ENCODE peak calls at places on chromosomes 13 and 19, in six cellular contexts. One of them, this sample, is unnamed.

GRCh38 chr19:35943542-35944301 is 7.5 kb downstream of the LRFN3 start:
- DNase-seq in dorsolateral prefrontal cortex: no peak
- DNase-seq in nephron progenitor cell: no peak
- DNase-seq in fibroblast of the aortic adventitia: no peak
- DNase-seq in K562: no peak
- DNase-seq in HFFc6: no peak
- DNase-seq in this sample: no peak

GRCh38 chr19:12987781-12988180 is 7.5 kb upstream of the NFIX start:
- DNase-seq in nephron progenitor cell: no peak
- DNase-seq in dorsolateral prefrontal cortex: no peak
- DNase-seq in fibroblast of the aortic adventitia: no peak
- DNase-seq in HFFc6: no peak
- DNase-seq in K562: no peak
- DNase-seq in this sample: no peak

GRCh38 chr19:50669319-50670101 is 20.3 kb downstream of the C19orf81 start:
- DNase-seq in nephron progenitor cell: peak
- DNase-seq in K562: peak
- DNase-seq in dorsolateral prefrontal cortex: peak
- DNase-seq in fibroblast of the aortic adventitia: peak
- DNase-seq in HFFc6: no peak
- DNase-seq in this sample: no peak

GRCh38 chr19:58338825-58339558 is 12.2 kb downstream of the ZSCAN22 start:
- DNase-seq in HFFc6: no peak
- DNase-seq in fibroblast of the aortic adventitia: no peak
- DNase-seq in nephron progenitor cell: peak
- DNase-seq in dorsolateral prefrontal cortex: no peak
- DNase-seq in K562: no peak
- DNase-seq in this sample: peak

GRCh38 chr19:36061367-36061766 is 6.7 kb downstream of the WDR62 start:
- DNase-seq in fibroblast of the aortic adventitia: no peak
- DNase-seq in nephron progenitor cell: no peak
- DNase-seq in dorsolateral prefrontal cortex: no peak
- DNase-seq in K562: no peak
- DNase-seq in HFFc6: no peak
- DNase-seq in this sample: no peak

GRCh38 chr13:72504026-72504925 is 223.2 kb downstream of the MZT1 start:
- DNase-seq in dorsolateral prefrontal cortex: no peak
- DNase-seq in K562: no peak
- DNase-seq in fibroblast of the aortic adventitia: no peak
- DNase-seq in nephron progenitor cell: no peak
- DNase-seq in HFFc6: no peak
- DNase-seq in this sample: no peak

GRCh38 chr19:3585301-3586123 is at the start of gene GIPC3:
- DNase-seq in HFFc6: no peak
- DNase-seq in K562: no peak
- DNase-seq in dorsolateral prefrontal cortex: no peak
- DNase-seq in fibroblast of the aortic adventitia: no peak
- DNase-seq in nephron progenitor cell: peak
- DNase-seq in this sample: peak

GRCh38 chr19:34482380-34483250 is 1.1 kb downstream of the WTIP start:
- DNase-seq in nephron progenitor cell: peak
- DNase-seq in K562: no peak
- DNase-seq in HFFc6: no peak
- DNase-seq in fibroblast of the aortic adventitia: peak
- DNase-seq in dorsolateral prefrontal cortex: no peak
- DNase-seq in this sample: peak

GRCh38 chr13:76730220-76730619 is 156.0 kb downstream of the KCTD12 start:
- DNase-seq in dorsolateral prefrontal cortex: no peak
- DNase-seq in nephron progenitor cell: no peak
- DNase-seq in fibroblast of the aortic adventitia: peak
- DNase-seq in HFFc6: no peak
- DNase-seq in K562: no peak
- DNase-seq in this sample: no peak

GRCh38 chr19:50184196-50184595 is 19.2 kb upstream of the MYH14 start:
- DNase-seq in fibroblast of the aortic adventitia: no peak
- DNase-seq in HFFc6: no peak
- DNase-seq in dorsolateral prefrontal cortex: no peak
- DNase-seq in nephron progenitor cell: no peak
- DNase-seq in K562: no peak
- DNase-seq in this sample: no peak

GRCh38 chr19:39398297-39398864 is 7.2 kb downstream of the MED29 start:
- DNase-seq in HFFc6: peak
- DNase-seq in K562: peak
- DNase-seq in dorsolateral prefrontal cortex: no peak
- DNase-seq in nephron progenitor cell: no peak
- DNase-seq in fibroblast of the aortic adventitia: peak
- DNase-seq in this sample: no peak

GRCh38 chr19:5281588-5281987 is 59.0 kb downstream of the PTPRS start:
- DNase-seq in dorsolateral prefrontal cortex: no peak
- DNase-seq in nephron progenitor cell: no peak
- DNase-seq in HFFc6: no peak
- DNase-seq in fibroblast of the aortic adventitia: peak
- DNase-seq in K562: no peak
- DNase-seq in this sample: no peak

GRCh38 chr19:37551123-37551993 is 43.2 kb downstream of the ZNF571 start:
- DNase-seq in K562: peak
- DNase-seq in HFFc6: no peak
- DNase-seq in dorsolateral prefrontal cortex: no peak
- DNase-seq in nephron progenitor cell: no peak
- DNase-seq in fibroblast of the aortic adventitia: peak
- DNase-seq in this sample: peak

GRCh38 chr19:57263244-57263643 is 17.0 kb upstream of the ZNF460 start:
- DNase-seq in fibroblast of the aortic adventitia: no peak
- DNase-seq in K562: no peak
- DNase-seq in HFFc6: no peak
- DNase-seq in dorsolateral prefrontal cortex: no peak
- DNase-seq in nephron progenitor cell: no peak
- DNase-seq in this sample: no peak

GRCh38 chr13:39616087-39616694 is 13.2 kb upstream of the LHFPL6 start:
- DNase-seq in HFFc6: peak
- DNase-seq in K562: peak
- DNase-seq in fibroblast of the aortic adventitia: peak
- DNase-seq in dorsolateral prefrontal cortex: no peak
- DNase-seq in nephron progenitor cell: peak
- DNase-seq in this sample: peak

GRCh38 chr19:54517483-54517882 is 14.9 kb downstream of the LAIR2 start:
- DNase-seq in nephron progenitor cell: peak
- DNase-seq in HFFc6: peak
- DNase-seq in fibroblast of the aortic adventitia: peak
- DNase-seq in dorsolateral prefrontal cortex: peak
- DNase-seq in K562: peak
- DNase-seq in this sample: peak

GRCh38 chr19:47545061-47545948 is 27.6 kb downstream of the ZNF541 start:
- DNase-seq in K562: no peak
- DNase-seq in dorsolateral prefrontal cortex: no peak
- DNase-seq in nephron progenitor cell: no peak
- DNase-seq in fibroblast of the aortic adventitia: no peak
- DNase-seq in HFFc6: no peak
- DNase-seq in this sample: no peak

GRCh38 chr19:6091771-6092291 is 18.5 kb downstream of the RFX2 start:
- DNase-seq in fibroblast of the aortic adventitia: peak
- DNase-seq in dorsolateral prefrontal cortex: no peak
- DNase-seq in K562: no peak
- DNase-seq in nephron progenitor cell: no peak
- DNase-seq in HFFc6: peak
- DNase-seq in this sample: no peak

GRCh38 chr19:48196933-48197665 is 26.6 kb downstream of the ZSWIM9 start:
- DNase-seq in K562: no peak
- DNase-seq in fibroblast of the aortic adventitia: no peak
- DNase-seq in nephron progenitor cell: no peak
- DNase-seq in dorsolateral prefrontal cortex: no peak
- DNase-seq in HFFc6: no peak
- DNase-seq in this sample: no peak

GRCh38 chr19:2690856-2691255 is 11.6 kb downstream of the GNG7 start:
- DNase-seq in nephron progenitor cell: no peak
- DNase-seq in fibroblast of the aortic adventitia: no peak
- DNase-seq in dorsolateral prefrontal cortex: no peak
- DNase-seq in K562: no peak
- DNase-seq in HFFc6: no peak
- DNase-seq in this sample: no peak

GRCh38 chr19:13099073-13099999 is 3.3 kb downstream of the LYL1 start:
- DNase-seq in K562: peak
- DNase-seq in HFFc6: peak
- DNase-seq in nephron progenitor cell: peak
- DNase-seq in dorsolateral prefrontal cortex: no peak
- DNase-seq in fibroblast of the aortic adventitia: no peak
- DNase-seq in this sample: peak

GRCh38 chr13:45918597-45918996 is 67.0 kb upstream of the SIAH3 start:
- DNase-seq in nephron progenitor cell: no peak
- DNase-seq in K562: no peak
- DNase-seq in HFFc6: no peak
- DNase-seq in dorsolateral prefrontal cortex: no peak
- DNase-seq in fibroblast of the aortic adventitia: no peak
- DNase-seq in this sample: no peak

GRCh38 chr13:80979035-80979641 is 638.2 kb upstream of the SPRY2 start:
- DNase-seq in K562: peak
- DNase-seq in fibroblast of the aortic adventitia: peak
- DNase-seq in HFFc6: peak
- DNase-seq in dorsolateral prefrontal cortex: no peak
- DNase-seq in nephron progenitor cell: peak
- DNase-seq in this sample: peak

GRCh38 chr13:25923217-25924085 is 128.4 kb downstream of the SHISA2 start:
- DNase-seq in dorsolateral prefrontal cortex: no peak
- DNase-seq in fibroblast of the aortic adventitia: no peak
- DNase-seq in nephron progenitor cell: no peak
- DNase-seq in K562: no peak
- DNase-seq in HFFc6: no peak
- DNase-seq in this sample: no peak

GRCh38 chr19:40542197-40542859 is 34.3 kb upstream of the SHKBP1 start:
- DNase-seq in fibroblast of the aortic adventitia: peak
- DNase-seq in dorsolateral prefrontal cortex: no peak
- DNase-seq in HFFc6: no peak
- DNase-seq in K562: no peak
- DNase-seq in nephron progenitor cell: no peak
- DNase-seq in this sample: no peak

GRCh38 chr13:41311607-41312500 is 787 bp downstream of the NAA16 start:
- DNase-seq in HFFc6: peak
- DNase-seq in K562: peak
- DNase-seq in dorsolateral prefrontal cortex: peak
- DNase-seq in nephron progenitor cell: peak
- DNase-seq in fibroblast of the aortic adventitia: peak
- DNase-seq in this sample: peak

GRCh38 chr19:670609-671075 is 5.5 kb upstream of the FSTL3 start:
- DNase-seq in fibroblast of the aortic adventitia: no peak
- DNase-seq in K562: no peak
- DNase-seq in dorsolateral prefrontal cortex: no peak
- DNase-seq in nephron progenitor cell: no peak
- DNase-seq in HFFc6: no peak
- DNase-seq in this sample: no peak

GRCh38 chr19:873084-874019 is 13.9 kb downstream of the CFD start:
- DNase-seq in K562: peak
- DNase-seq in nephron progenitor cell: no peak
- DNase-seq in fibroblast of the aortic adventitia: no peak
- DNase-seq in HFFc6: peak
- DNase-seq in dorsolateral prefrontal cortex: no peak
- DNase-seq in this sample: no peak

GRCh38 chr19:39599116-39599515 is 3.2 kb upstream of the LGALS13 start:
- DNase-seq in dorsolateral prefrontal cortex: no peak
- DNase-seq in fibroblast of the aortic adventitia: peak
- DNase-seq in HFFc6: peak
- DNase-seq in nephron progenitor cell: peak
- DNase-seq in K562: peak
- DNase-seq in this sample: peak

GRCh38 chr13:31051999-31052398 is 109.7 kb downstream of the HSPH1 start:
- DNase-seq in dorsolateral prefrontal cortex: no peak
- DNase-seq in fibroblast of the aortic adventitia: no peak
- DNase-seq in K562: no peak
- DNase-seq in nephron progenitor cell: no peak
- DNase-seq in HFFc6: no peak
- DNase-seq in this sample: peak
- TF ChIP-seq CTCF in dorsolateral prefrontal cortex: no peak
- TF ChIP-seq CTCF in fibroblast of the aortic adventitia: no peak
- TF ChIP-seq CTCF in K562: no peak
- TF ChIP-seq CTCF in nephron progenitor cell: no peak
- TF ChIP-seq CTCF in HFFc6: peak
- TF ChIP-seq CTCF in this sample: no peak

GRCh38 chr13:65926750-65927171 is 1303.4 kb downstream of the PCDH9 start:
- DNase-seq in fibroblast of the aortic adventitia: no peak
- DNase-seq in dorsolateral prefrontal cortex: no peak
- DNase-seq in nephron progenitor cell: peak
- DNase-seq in K562: peak
- DNase-seq in HFFc6: no peak
- DNase-seq in this sample: peak
- TF ChIP-seq CTCF in fibroblast of the aortic adventitia: no peak
- TF ChIP-seq CTCF in dorsolateral prefrontal cortex: peak
- TF ChIP-seq CTCF in nephron progenitor cell: peak
- TF ChIP-seq CTCF in K562: peak
- TF ChIP-seq CTCF in HFFc6: peak
- TF ChIP-seq CTCF in this sample: no peak

GRCh38 chr13:109205315-109205714 is 575.9 kb downstream of the MYO16 start:
- DNase-seq in fibroblast of the aortic adventitia: no peak
- DNase-seq in nephron progenitor cell: no peak
- DNase-seq in HFFc6: peak
- DNase-seq in K562: no peak
- DNase-seq in dorsolateral prefrontal cortex: no peak
- DNase-seq in this sample: no peak

GRCh38 chr13:109208522-109208921 is 577.9 kb downstream of the IRS2 start:
- DNase-seq in K562: no peak
- DNase-seq in HFFc6: no peak
- DNase-seq in nephron progenitor cell: no peak
- DNase-seq in dorsolateral prefrontal cortex: no peak
- DNase-seq in fibroblast of the aortic adventitia: no peak
- DNase-seq in this sample: no peak

GRCh38 chr13:109206616-109207015 is 577.2 kb downstream of the MYO16 start:
- DNase-seq in fibroblast of the aortic adventitia: no peak
- DNase-seq in nephron progenitor cell: no peak
- DNase-seq in HFFc6: no peak
- DNase-seq in K562: no peak
- DNase-seq in dorsolateral prefrontal cortex: no peak
- DNase-seq in this sample: no peak

GRCh38 chr13:109209526-109209925 is 576.9 kb downstream of the IRS2 start:
- DNase-seq in dorsolateral prefrontal cortex: no peak
- DNase-seq in K562: no peak
- DNase-seq in HFFc6: no peak
- DNase-seq in nephron progenitor cell: no peak
- DNase-seq in fibroblast of the aortic adventitia: no peak
- DNase-seq in this sample: no peak

GRCh38 chr13:109207618-109208017 is 578.2 kb downstream of the MYO16 start:
- DNase-seq in nephron progenitor cell: no peak
- DNase-seq in fibroblast of the aortic adventitia: no peak
- DNase-seq in HFFc6: no peak
- DNase-seq in dorsolateral prefrontal cortex: no peak
- DNase-seq in K562: no peak
- DNase-seq in this sample: no peak
- TF ChIP-seq CTCF in nephron progenitor cell: no peak
- TF ChIP-seq CTCF in fibroblast of the aortic adventitia: no peak
- TF ChIP-seq CTCF in HFFc6: no peak
- TF ChIP-seq CTCF in dorsolateral prefrontal cortex: no peak
- TF ChIP-seq CTCF in K562: no peak
- TF ChIP-seq CTCF in this sample: no peak

DNA sequence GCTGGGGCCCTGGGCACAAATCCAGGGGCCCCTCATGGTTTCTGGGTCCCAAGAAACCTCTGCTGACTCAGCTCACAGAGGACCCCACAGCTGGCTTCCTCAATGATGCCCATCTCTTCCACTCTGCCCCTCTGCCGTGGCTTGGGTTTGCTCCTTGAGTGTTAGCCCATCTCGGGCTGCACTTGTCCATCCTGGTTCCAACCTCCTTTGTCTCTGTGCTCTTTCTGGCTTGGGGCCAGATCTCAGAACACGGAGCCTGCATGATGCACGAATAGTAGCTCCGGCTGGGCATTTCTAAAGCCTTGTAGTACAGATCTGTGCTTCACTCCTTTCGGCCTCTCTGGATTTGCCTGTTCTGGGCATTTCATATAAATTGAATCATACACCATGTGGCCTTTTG is 53.8 kb downstream of the F2RL3 start:
- DNase-seq in fibroblast of the aortic adventitia: no peak
- DNase-seq in K562: no peak
- DNase-seq in HFFc6: no peak
- DNase-seq in dorsolateral prefrontal cortex: no peak
- DNase-seq in nephron progenitor cell: no peak
- DNase-seq in this sample: no peak
- TF ChIP-seq CTCF in fibroblast of the aortic adventitia: no peak
- TF ChIP-seq CTCF in K562: no peak
- TF ChIP-seq CTCF in HFFc6: no peak
- TF ChIP-seq CTCF in dorsolateral prefrontal cortex: no peak
- TF ChIP-seq CTCF in nephron progenitor cell: no peak
- TF ChIP-seq CTCF in this sample: no peak